ENCODE peak calls at places on chromosome 17, in four cellular contexts. L is GM12878, T is K562, F is HepG2. R is an unnamed sample.

GRCh38 chr17:17580662-17581470 is 10.6 kb downstream of the PEMT start:
- DNase-seq in T (no peak), L (no peak), F (peak; percentile 77), R (no peak)

GRCh38 chr17:82794781-82795505 is 43.1 kb downstream of the TBCD start:
- DNase-seq in T (no peak), L (no peak), F (no peak), R (no peak)

GRCh38 chr17:60146206-60146605 is 3.6 kb upstream of the CA4 start:
- DNase-seq in F (no peak), L (no peak), T (no peak), R (no peak)

GRCh38 chr17:65389956-65390355 is 171.5 kb downstream of the AXIN2 start:
- DNase-seq in T (no peak), F (no peak), L (no peak), R (no peak)

GRCh38 chr17:55402374-55402773 is 19.3 kb downstream of the MMD start:
- DNase-seq in T (peak; percentile 20), L (no peak), F (no peak), R (no peak)

GRCh38 chr17:57121308-57122042 is 36.4 kb downstream of the AKAP1 start:
- DNase-seq in F (no peak), L (no peak), T (peak; percentile 54), R (peak; percentile 77)

GRCh38 chr17:80987941-80988461 is 3.6 kb upstream of the CHMP6 start:
- DNase-seq in T (no peak), L (no peak), F (peak; percentile 51), R (no peak)

GRCh38 chr17:51734462-51734861 is 424.1 kb downstream of the CA10 start:
- DNase-seq in T (no peak), F (no peak), L (no peak), R (no peak)

GRCh38 chr17:65370669-65371126 is 190.8 kb downstream of the AXIN2 start:
- DNase-seq in F (peak; percentile 90), T (no peak), L (no peak), R (peak; percentile 17)

GRCh38 chr17:15346196-15346595 is 4.8 kb upstream of the TEKT3 start:
- DNase-seq in F (no peak), L (no peak), T (no peak), R (no peak)

GRCh38 chr17:6108382-6108781 is 38.2 kb downstream of the WSCD1 start:
- DNase-seq in T (no peak), L (no peak), F (no peak), R (no peak)

GRCh38 chr17:72311004-72311403 is 190.2 kb downstream of the SOX9 start:
- DNase-seq in F (no peak), L (peak; percentile 23), T (no peak), R (no peak)

GRCh38 chr17:57257213-57257873 is 1.0 kb downstream of the MSI2 start:
- DNase-seq in T (peak; percentile 38), F (no peak), L (no peak), R (no peak)

GRCh38 chr17:59616253-59616920 is 3.3 kb upstream of the CLTC start:
- DNase-seq in F (no peak), T (no peak), L (no peak), R (no peak)

GRCh38 chr17:31379796-31380195 is 11.7 kb upstream of the RAB11FIP4 start:
- DNase-seq in T (no peak), F (peak; percentile 81), L (no peak), R (no peak)

DNA sequence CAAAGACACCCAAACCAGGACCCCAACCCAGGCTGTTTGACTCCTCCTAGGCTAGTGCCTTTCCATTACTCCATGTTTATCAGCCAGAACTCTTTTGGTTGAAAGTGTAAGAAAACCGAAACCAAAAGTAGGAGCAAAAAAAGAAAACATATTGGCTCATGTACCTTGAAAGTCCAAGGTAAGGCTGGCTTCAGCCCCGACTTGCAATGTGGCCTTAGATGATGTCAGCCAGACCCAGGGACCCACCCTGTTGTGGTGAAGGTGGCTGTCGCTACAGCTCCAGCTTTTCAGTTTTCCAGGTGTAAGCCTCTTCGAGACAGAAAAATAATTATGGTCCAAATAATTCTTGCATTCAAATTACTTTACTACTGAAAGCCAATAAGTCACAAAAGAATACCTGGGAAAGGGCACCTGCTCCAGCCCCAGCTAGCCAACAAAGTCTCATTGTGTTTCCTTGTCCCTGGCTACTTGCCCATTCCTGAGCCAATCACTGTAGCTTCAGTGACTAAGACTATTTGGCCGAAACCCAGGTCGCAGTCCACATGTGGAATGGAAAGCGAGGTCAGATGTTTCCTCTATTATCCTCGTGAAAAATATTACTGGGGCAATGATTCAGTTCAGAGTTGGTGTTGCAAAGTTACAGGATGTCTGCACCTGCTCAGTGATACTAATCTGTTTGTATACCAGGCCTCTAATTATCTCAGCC is 20.7 kb downstream of the DNAH9 start:
- DNase-seq in T (no peak), L (no peak), F (peak; percentile 58), R (peak; percentile 19)
- TF ChIP-seq RAD21 in T (no peak), L (no peak), F (no peak), R (no peak)

DNA sequence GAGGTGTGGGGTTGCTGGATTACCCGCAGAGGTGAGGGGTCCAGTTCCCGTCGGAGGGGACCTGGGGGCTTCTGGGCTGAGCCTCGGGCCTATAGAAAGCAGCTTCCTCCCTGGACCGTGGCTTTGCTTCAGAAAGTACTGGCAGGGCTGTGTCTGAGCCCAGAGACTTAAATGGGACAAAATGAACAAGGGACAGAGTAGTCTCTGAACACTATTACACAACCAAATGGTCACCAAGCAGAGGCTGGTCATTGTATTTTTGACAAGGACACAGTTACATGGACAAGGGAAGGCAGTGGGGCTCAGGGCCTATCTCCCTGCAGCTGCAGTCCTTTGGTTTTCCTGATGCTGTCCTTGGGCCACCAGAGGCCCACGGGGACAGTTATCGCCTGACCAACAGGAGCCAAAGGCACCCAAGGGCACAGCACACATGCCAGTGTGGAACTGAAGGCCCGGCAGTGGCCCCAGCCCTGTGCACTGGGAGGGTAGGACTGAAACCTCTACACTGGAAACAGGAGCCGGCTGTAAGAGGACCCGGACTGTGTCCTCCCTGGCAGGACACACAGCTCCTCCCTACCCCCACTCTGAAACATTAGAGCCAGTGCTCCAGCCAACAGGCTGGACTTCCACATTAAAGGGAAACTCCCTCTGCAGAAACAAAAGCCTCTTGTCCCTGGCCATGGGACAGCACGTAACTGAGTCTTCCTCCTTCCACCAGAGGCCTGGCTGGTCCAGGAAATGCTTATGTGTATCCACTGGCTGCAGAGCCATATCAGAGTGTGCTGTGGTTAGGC is 26.0 kb upstream of the ERN1 start:
- DNase-seq in F (peak; percentile 98), L (no peak), T (no peak), R (no peak)
- TF ChIP-seq CHD4 in F (no peak), L (no peak), T (no peak), R (no peak)

GRCh38 chr17:77725851-77726250 is 232.7 kb upstream of the TNRC6C start:
- DNase-seq in T (no peak), L (no peak), F (no peak), R (no peak)
- TF ChIP-seq RAD21 in T (no peak), L (no peak), F (no peak), R (no peak)

DNA sequence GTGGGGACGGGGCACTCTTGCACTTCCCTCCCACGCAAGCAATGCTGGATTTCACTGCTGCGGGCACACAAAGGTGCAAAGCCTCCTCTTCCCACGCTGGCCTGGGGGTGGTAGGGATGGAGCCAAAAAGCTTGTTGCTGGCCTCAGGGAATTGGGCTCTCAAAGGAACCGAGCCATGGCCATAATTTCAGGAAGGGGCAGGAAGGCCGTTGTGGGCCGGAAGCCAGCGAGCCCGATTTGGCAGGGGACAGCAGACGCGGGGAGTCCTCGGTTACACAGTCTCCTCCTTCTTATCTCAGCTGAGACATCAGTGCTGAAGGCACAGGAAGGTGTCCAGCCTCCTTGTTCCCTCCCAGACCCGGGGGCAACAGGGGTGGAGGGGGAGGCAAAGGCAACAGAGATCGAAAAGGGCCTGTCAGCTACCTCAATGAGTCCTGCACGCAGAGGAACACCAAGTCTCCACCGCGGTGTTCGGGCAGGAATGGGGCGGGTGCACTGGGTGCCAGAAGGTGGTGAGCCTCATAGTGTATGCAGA is 59.5 kb downstream of the SLFN11 start:
- DNase-seq in F (no peak), L (no peak), T (peak; percentile 6), R (no peak)
- TF ChIP-seq CHD4 in F (no peak), L (no peak), T (no peak), R (no peak)

DNA sequence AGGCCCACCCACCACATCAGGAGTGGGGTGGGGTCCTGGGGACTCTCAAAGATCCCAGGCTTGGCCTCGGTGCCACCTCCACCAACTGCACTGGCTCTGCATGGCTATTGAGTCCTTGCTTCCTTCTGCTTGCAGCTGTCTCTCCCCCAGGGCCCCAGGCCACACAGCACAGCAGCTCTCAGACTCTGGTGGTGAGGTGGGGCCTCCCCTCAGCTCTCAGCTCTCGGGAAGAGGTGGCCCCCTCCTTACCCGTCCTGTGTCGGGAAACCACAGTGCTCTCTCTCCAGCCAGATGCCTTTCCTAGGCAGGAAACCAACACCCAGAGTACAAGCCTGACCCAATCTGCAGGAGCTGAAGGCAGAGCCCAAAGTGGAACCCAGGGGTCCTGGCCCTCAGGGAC is 18.6 kb downstream of the SRCIN1 start:
- DNase-seq in F (no peak), L (no peak), T (no peak), R (no peak)
- TF ChIP-seq RAD21 in F (no peak), L (no peak), T (no peak), R (no peak)

GRCh38 chr17:76273435-76273921 is 8.3 kb downstream of the UBALD2 start:
- DNase-seq in T (no peak), L (no peak), F (no peak), R (no peak)
- TF ChIP-seq CHD4 in T (no peak), L (no peak), F (no peak), R (no peak)

GRCh38 chr17:29593546-29594440 is 861 bp downstream of the ANKRD13B start:
- DNase-seq in F (no peak), T (peak; percentile 50), L (no peak), R (peak; percentile 57)

GRCh38 chr17:29590979-29591736 is 1.7 kb upstream of the GIT1 start:
- DNase-seq in T (peak; percentile 64), L (no peak), F (peak; percentile 58), R (peak; percentile 92)

GRCh38 chr17:29591737-29592624 is 951 bp upstream of the ANKRD13B start:
- DNase-seq in F (peak; percentile 74), T (peak; percentile 88), L (no peak), R (peak; percentile 95)

GRCh38 chr17:29594441-29595090 is 1.6 kb downstream of the ANKRD13B start:
- DNase-seq in F (no peak), T (no peak), L (no peak), R (no peak)

GRCh38 chr17:29592850-29593545 is at the start of gene ANKRD13B:
- DNase-seq in L (no peak), T (peak; percentile 68), F (no peak), R (no peak)
- TF ChIP-seq RAD21 in L (no peak), T (no peak), F (no peak), R (no peak)

GRCh38 chr17:41406205-41406604 is 8.8 kb upstream of the KRT31 start:
- DNase-seq in F (no peak), T (no peak), L (no peak), R (peak; percentile 31)

GRCh38 chr17:41403409-41404023 is 6.1 kb upstream of the KRT31 start:
- DNase-seq in T (no peak), F (no peak), L (no peak), R (no peak)

GRCh38 chr17:41402161-41402560 is 4.8 kb upstream of the KRT31 start:
- DNase-seq in L (no peak), T (no peak), F (no peak), R (no peak)

GRCh38 chr17:41407226-41407625 is 9.8 kb upstream of the KRT31 start:
- DNase-seq in F (no peak), L (no peak), T (no peak), R (no peak)

GRCh38 chr17:41404024-41404651 is 6.7 kb upstream of the KRT31 start:
- DNase-seq in F (peak; percentile 95), T (no peak), L (no peak), R (peak; percentile 77)
- TF ChIP-seq CHD4 in F (no peak), T (no peak), L (no peak), R (no peak)

R was measured in A549.